ENCODE peak calls at places on chromosomes 12 and 14, in ten cellular contexts. V, A, W, X, N, J, G, Q, Z and I are unnamed samples. For H3K4me1, the result is how much of the 10 kb centered on the place peaks cover.

GRCh38 chr12:66491812-66492361 is 187.0 kb downstream of the GRIP1 start:
- DNase-seq in V (no peak), W (no peak), J (no peak), X (no peak), Q (no peak), A (no peak), G (no peak), Z (no peak), N (no peak), I (no peak)

GRCh38 chr14:103292426-103293374 is 41.3 kb upstream of the EIF5 start:
- DNase-seq in Z (peak), J (peak), X (peak), Q (peak), A (peak), V (peak), G (peak), W (peak), N (peak), I (peak)

GRCh38 chr14:23894687-23895419 is 58.7 kb upstream of the DHRS4 start:
- DNase-seq in N (no peak), Z (no peak), Q (no peak), V (no peak), X (no peak), G (no peak), A (no peak), J (no peak), W (no peak), I (no peak)

GRCh38 chr12:114355389-114356088 is 50.4 kb downstream of the TBX5 start:
- DNase-seq in J (peak), W (no peak), Z (peak), N (no peak), V (no peak), Q (no peak), G (no peak), A (peak), X (no peak), I (no peak)

GRCh38 chr12:106271575-106272505 is 24.0 kb upstream of the CKAP4 start:
- DNase-seq in Z (no peak), Q (no peak), J (peak), V (no peak), G (no peak), A (no peak), N (no peak), W (no peak), X (no peak), I (no peak)

GRCh38 chr14:98446508-98446907 is 825.5 kb downstream of the BCL11B start:
- DNase-seq in Q (no peak), W (no peak), G (no peak), V (no peak), A (no peak), J (no peak), X (no peak), N (no peak), Z (no peak), I (no peak)

GRCh38 chr12:15701212-15701611 is 88.0 kb downstream of the EPS8 start:
- DNase-seq in X (no peak), G (peak), N (no peak), A (no peak), Q (peak), V (no peak), J (no peak), Z (no peak), W (no peak), I (no peak)

GRCh38 chr14:71363961-71364360 is 456.7 kb downstream of the PCNX1 start:
- DNase-seq in X (no peak), A (no peak), G (no peak), Q (peak), Z (no peak), J (no peak), N (no peak), V (no peak), W (no peak), I (no peak)

GRCh38 chr12:110022980-110023633 is 23.9 kb downstream of the ANKRD13A start:
- DNase-seq in J (no peak), V (no peak), N (no peak), W (no peak), Z (no peak), G (no peak), Q (peak), A (no peak), X (no peak), I (no peak)

GRCh38 chr12:98332626-98333025 is 182.8 kb upstream of the TMPO start:
- DNase-seq in J (no peak), N (no peak), G (no peak), X (no peak), Q (no peak), Z (no peak), W (no peak), A (peak), V (no peak), I (no peak)

GRCh38 chr12:11686135-11686534 is 36.7 kb downstream of the ETV6 start:
- DNase-seq in V (no peak), A (no peak), W (no peak), Z (no peak), N (no peak), J (no peak), X (no peak), G (no peak), Q (no peak), I (no peak)

GRCh38 chr14:68363401-68363800 is 429.5 kb downstream of the ZFP36L1 start:
- DNase-seq in J (no peak), A (peak), G (no peak), X (no peak), W (no peak), Q (no peak), Z (peak), V (no peak), N (no peak), I (no peak)

GRCh38 chr12:124648710-124649384 is 81.4 kb upstream of the NCOR2 start:
- DNase-seq in W (no peak), J (no peak), Z (no peak), X (no peak), V (no peak), G (no peak), A (no peak), N (no peak), Q (no peak), I (no peak)

GRCh38 chr12:47071241-47071852 is 8.1 kb upstream of the PCED1B start:
- DNase-seq in A (peak), W (no peak), Q (no peak), Z (no peak), G (no peak), V (no peak), N (no peak), X (no peak), J (no peak), I (no peak)

GRCh38 chr14:62687818-62688217 is 357.4 kb downstream of the KCNH5 start:
- DNase-seq in G (no peak), W (no peak), Q (no peak), V (no peak), J (no peak), Z (no peak), N (no peak), X (no peak), A (no peak), I (no peak)

GRCh38 chr14:100782516-100783320 is 43.2 kb upstream of the MEG3 start:
- DNase-seq in V (no peak), J (peak), A (no peak), X (no peak), G (no peak), Q (no peak), Z (no peak), W (peak), N (no peak), I (peak)

GRCh38 chr14:56702515-56702914 is 107.8 kb downstream of the OTX2 start:
- DNase-seq in X (no peak), V (no peak), Q (no peak), N (no peak), J (no peak), G (no peak), W (no peak), A (no peak), Z (no peak), I (no peak)

GRCh38 chr12:32139064-32139421 is 32.4 kb downstream of the BICD1 start:
- DNase-seq in Z (no peak), A (no peak), W (no peak), N (peak), V (no peak), G (peak), J (no peak), X (no peak), Q (peak), I (no peak)

GRCh38 chr14:100304825-100305445 is 1.3 kb downstream of the SLC25A29 start:
- DNase-seq in G (peak), Z (no peak), X (peak), Q (peak), J (peak), N (peak), W (peak), V (no peak), A (peak), I (no peak)

GRCh38 chr12:47941475-47942326 is 21.7 kb upstream of the TMEM106C start:
- DNase-seq in Z (no peak), V (no peak), J (no peak), W (no peak), G (no peak), Q (no peak), N (no peak), X (no peak), A (no peak), I (no peak)

GRCh38 chr14:81211844-81212243 is 8.9 kb downstream of the GTF2A1 start:
- DNase-seq in W (no peak), Z (no peak), V (no peak), G (peak), N (no peak), J (peak), X (no peak), Q (peak), A (peak), I (peak)

GRCh38 chr12:30794591-30795409 is 40.0 kb upstream of the CAPRIN2 start:
- DNase-seq in N (no peak), Z (peak), Q (peak), W (no peak), J (no peak), V (no peak), G (peak), X (no peak), A (peak), I (no peak)

GRCh38 chr14:31326111-31326510 is 94.2 kb downstream of the HEATR5A start:
- DNase-seq in G (peak), V (no peak), W (no peak), Z (peak), J (no peak), A (peak), X (no peak), N (no peak), Q (peak), I (no peak)

GRCh38 chr12:99128246-99128645 is 483.2 kb downstream of the APAF1 start:
- DNase-seq in N (no peak), Z (no peak), W (no peak), X (no peak), V (no peak), A (no peak), Q (no peak), G (no peak), J (no peak), I (no peak)

GRCh38 chr12:131919366-131920156 is 9.5 kb upstream of the PUS1 start:
- DNase-seq in G (no peak), W (no peak), V (no peak), J (peak), N (no peak), Q (no peak), Z (no peak), A (no peak), X (no peak), I (no peak)

GRCh38 chr12:101850199-101850598 is 19.4 kb upstream of the GNPTAB start:
- DNase-seq in G (no peak), J (no peak), X (no peak), Z (no peak), Q (no peak), A (no peak), W (no peak), N (no peak), V (no peak), I (no peak)

GRCh38 chr14:102500190-102500661 is 9.3 kb downstream of the ANKRD9 start:
- DNase-seq in N (peak), X (no peak), J (no peak), A (no peak), W (peak), G (peak), Z (no peak), V (no peak), Q (peak), I (peak)

GRCh38 chr14:61470261-61470953 is 149.0 kb downstream of the PRKCH start:
- DNase-seq in W (no peak), X (no peak), A (peak), J (no peak), G (peak), Q (peak), Z (no peak), N (no peak), V (no peak), I (no peak)

GRCh38 chr12:3363608-3364007 is 127.4 kb upstream of the PRMT8 start:
- DNase-seq in Q (no peak), V (no peak), X (no peak), G (no peak), A (no peak), J (no peak), W (no peak), N (peak), Z (no peak), I (no peak)

GRCh38 chr14:69355955-69356321 is 42.2 kb downstream of the ERH start:
- DNase-seq in Q (peak), V (no peak), N (no peak), J (peak), A (no peak), W (peak), Z (no peak), X (no peak), G (no peak), I (peak)

DNA sequence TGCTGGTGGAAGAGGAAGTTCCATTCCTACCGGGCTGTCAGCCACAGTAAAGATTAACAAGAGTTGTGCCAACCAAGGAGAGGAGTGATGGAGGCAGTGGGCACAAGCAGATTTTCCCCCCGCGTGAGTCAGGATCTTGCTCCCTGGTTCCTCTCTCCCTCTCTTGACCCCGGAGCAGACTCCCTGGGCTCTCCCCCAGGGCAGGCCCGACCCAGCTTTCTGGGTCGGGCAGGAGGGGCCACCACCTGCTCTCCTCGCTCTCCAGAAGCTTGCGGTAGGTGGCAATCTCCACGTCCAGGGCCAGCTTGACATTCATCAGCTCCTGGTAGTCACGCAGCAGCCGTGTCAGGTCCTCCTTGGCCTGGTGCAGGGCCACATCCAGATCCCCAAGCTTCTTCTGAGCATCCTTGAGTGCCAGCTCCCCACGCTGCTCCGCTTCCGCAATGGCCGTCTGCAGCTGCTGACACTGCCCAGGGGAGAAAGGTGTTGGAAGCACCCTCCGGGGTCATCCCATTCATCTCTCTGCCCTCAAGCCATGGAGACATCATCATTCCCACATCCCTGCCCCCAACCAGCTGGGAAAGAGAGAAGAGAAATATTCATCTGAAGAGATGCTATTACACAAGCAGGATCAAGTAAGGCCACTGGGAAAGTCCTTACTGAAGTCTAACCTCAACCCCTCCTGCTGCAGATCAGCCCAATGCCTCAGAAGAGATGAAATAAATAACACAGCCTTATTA is 9.0 kb upstream of the KRT4 start:
- DNase-seq in Z (no peak), N (no peak), G (no peak), X (no peak), Q (no peak), W (no peak), J (no peak), A (no peak), V (no peak), I (no peak)
- H3K4me1 ChIP-seq in Z (under half), N (under half), G (under half), X (under half), Q (under half), W (under half), J (under half), A (under half), V (under half), I (under half)

DNA sequence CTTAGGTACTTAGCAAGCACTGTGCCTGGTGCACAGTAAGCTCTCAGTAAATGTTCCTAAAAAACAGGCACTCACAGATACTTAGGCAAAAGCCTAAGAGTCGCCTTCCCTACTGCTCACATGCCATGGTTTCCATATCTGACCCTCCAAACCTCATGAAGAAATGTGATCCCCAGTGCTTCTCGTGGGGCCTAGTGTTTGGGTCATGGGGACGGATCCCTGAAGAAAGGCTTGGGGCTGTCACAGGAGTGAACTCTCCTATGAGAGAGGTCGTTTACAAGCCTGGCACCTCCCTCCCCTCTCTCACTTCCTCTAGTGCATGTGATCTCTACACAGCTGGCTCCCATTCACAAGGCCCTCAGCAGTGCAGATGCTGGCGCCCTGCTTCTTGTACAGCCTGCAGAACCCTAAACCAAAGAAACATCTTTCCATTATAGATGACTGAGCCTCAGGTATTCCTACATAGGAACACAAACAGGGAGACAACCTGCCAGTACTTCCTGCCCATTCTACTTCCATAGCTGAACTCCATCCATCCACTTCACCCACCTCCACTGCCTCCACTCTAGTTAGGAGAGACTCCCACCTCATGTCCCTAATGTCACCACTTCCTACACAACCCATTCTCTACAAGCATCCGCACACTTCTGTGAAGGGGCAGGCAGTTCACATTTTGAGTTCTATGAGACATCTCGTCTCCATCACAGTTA is 2.9 kb downstream of the SLC15A4 start:
- DNase-seq in N (peak), A (no peak), X (peak), J (peak), Z (no peak), V (no peak), G (no peak), W (no peak), Q (no peak), I (peak)
- TF ChIP-seq POLR2A in N (peak), A (no peak), X (no peak), J (no peak), Z (no peak), V (no peak), G (no peak), W (no peak), Q (no peak), I (peak)

DNA sequence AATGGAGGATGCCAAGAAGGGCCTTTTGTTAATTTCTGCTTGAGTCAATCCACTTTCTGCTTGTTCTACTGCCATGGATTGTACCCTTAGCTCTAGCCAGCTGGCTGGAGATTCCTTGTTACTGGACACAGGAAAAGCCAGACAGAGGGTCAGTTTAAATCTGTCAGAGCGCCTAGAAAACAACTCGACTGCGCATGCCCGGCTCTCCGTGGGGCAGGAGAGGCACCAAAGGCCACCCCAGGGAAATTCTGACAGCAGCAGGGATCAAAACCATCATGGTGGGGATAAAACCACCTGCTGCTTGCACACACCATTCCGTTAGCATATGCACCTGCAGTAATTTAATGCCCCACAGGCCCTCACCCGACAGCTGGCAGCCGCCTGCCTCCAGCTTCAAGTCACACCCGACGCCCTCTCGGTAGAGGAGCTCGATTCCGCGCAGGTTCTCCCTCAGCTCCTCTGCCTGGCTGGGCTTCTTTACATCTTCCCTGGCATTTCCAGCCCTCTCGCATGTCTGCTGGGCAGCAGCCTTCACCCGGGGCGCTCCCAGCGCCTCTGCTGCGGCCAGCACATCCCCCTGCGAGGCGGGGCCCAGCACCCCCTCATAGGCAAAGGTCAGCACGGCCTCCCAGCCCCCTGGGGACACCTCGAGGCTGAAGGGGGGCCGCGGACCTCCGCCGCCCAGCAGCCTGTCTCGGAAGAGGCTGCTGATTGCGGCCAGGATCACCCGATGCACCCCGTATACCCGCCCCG is 1.1 kb downstream of the KLHL33 start:
- DNase-seq in A (no peak), J (peak), Q (no peak), G (peak), N (peak), V (no peak), X (no peak), Z (no peak), W (peak), I (peak)
- H3K4me3 ChIP-seq in A (no peak), J (no peak), Q (no peak), G (no peak), N (no peak), V (peak), X (peak), Z (no peak), W (peak), I (peak)

DNA sequence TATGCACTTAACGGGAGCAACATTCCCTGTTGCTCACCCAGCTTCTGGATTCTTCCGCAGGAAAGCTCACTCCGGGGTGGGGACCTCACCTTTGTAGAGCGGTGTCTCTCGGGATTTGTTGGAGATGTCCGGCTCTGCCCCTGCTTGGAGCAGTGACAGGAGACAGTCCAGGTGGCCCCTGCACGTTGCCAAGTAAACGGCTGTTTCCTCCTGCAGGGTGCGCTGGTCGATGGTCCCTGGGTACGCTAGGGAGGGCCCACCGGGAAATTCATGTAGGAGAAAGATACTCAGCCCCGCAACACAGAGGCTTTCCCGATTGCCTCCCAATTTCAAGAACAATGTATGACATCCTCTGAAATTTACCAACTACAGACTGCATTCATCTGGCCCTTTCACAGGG is 23.1 kb downstream of the ASB2 start:
- DNase-seq in G (no peak), J (no peak), N (peak), A (no peak), W (no peak), X (no peak), Z (no peak), Q (no peak), V (no peak), I (no peak)
- H3K4me1 ChIP-seq in G (under half), J (under half), N (under half), A (under half), W (under half), X (half or more), Z (under half), Q (under half), V (under half), I (half or more)